ENCODE peak calls at places on chromosomes 6 and 20, in eight cellular contexts. N, B, G, P, S, A, L and X are unnamed samples.

GRCh38 chr6:3534599-3534998 is 77.7 kb upstream of the SLC22A23 start:
- DNase-seq in N (no peak), B (peak), G (no peak), P (no peak), S (peak), A (no peak), L (no peak), X (no peak)

GRCh38 chr6:162074641-162075040 is 652.9 kb downstream of the PRKN start:
- DNase-seq in N (no peak), B (no peak), G (no peak), P (no peak), S (no peak), A (no peak), L (no peak), X (no peak)

GRCh38 chr6:14074723-14075503 is 42.7 kb upstream of the CD83 start:
- DNase-seq in N (no peak), B (peak), G (no peak), P (peak), S (peak), A (no peak), L (peak), X (no peak)

GRCh38 chr20:32637311-32637710 is 36.4 kb downstream of the C20orf203 start:
- DNase-seq in N (no peak), B (no peak), G (no peak), P (no peak), S (no peak), A (no peak), L (no peak), X (no peak)

GRCh38 chr6:82589509-82590206 is 226.0 kb downstream of the TPBG start:
- DNase-seq in N (peak), B (peak), G (no peak), P (peak), S (peak), A (peak), L (peak), X (no peak)

GRCh38 chr20:44247676-44248419 is 740 bp downstream of the GDAP1L1 start:
- DNase-seq in N (no peak), B (peak), G (peak), P (peak), S (peak), A (peak), L (peak), X (peak)

GRCh38 chr6:138498575-138499302 is 555 bp downstream of the NHSL1 start:
- DNase-seq in N (no peak), B (no peak), G (no peak), P (no peak), S (no peak), A (no peak), L (no peak), X (no peak)

GRCh38 chr6:102114402-102114801 is 720.9 kb downstream of the GRIK2 start:
- DNase-seq in N (no peak), B (no peak), G (no peak), P (peak), S (no peak), A (no peak), L (no peak), X (no peak)

GRCh38 chr6:53347921-53348435 is 772 bp downstream of the ELOVL5 start:
- DNase-seq in N (peak), B (peak), G (no peak), P (peak), S (peak), A (peak), L (peak), X (peak)

GRCh38 chr20:61185841-61186601 is 66.0 kb upstream of the CDH4 start:
- DNase-seq in N (no peak), B (peak), G (no peak), P (no peak), S (peak), A (no peak), L (peak), X (no peak)

GRCh38 chr6:4460595-4461475 is 315.4 kb upstream of the CDYL start:
- DNase-seq in N (no peak), B (peak), G (no peak), P (no peak), S (peak), A (peak), L (no peak), X (no peak)

GRCh38 chr6:154169193-154169847 is 130.3 kb downstream of the OPRM1 start:
- DNase-seq in N (no peak), B (no peak), G (peak), P (no peak), S (no peak), A (no peak), L (no peak), X (no peak)

GRCh38 chr6:34791164-34791841 is 580 bp upstream of the BLTP3A start:
- DNase-seq in N (peak), B (peak), G (peak), P (peak), S (peak), A (peak), L (no peak), X (peak)

GRCh38 chr20:15146948-15147347 is 809.5 kb upstream of the FLRT3 start:
- DNase-seq in N (peak), B (no peak), G (no peak), P (no peak), S (no peak), A (no peak), L (no peak), X (no peak)

GRCh38 chr20:62505337-62506045 is 29.7 kb upstream of the GATA5 start:
- DNase-seq in N (no peak), B (no peak), G (no peak), P (no peak), S (no peak), A (no peak), L (no peak), X (no peak)

GRCh38 chr6:70864404-70864803 is 92.5 kb downstream of the B3GAT2 start:
- DNase-seq in N (no peak), B (no peak), G (no peak), P (no peak), S (no peak), A (no peak), L (no peak), X (no peak)

GRCh38 chr6:93282521-93283031 is 136.8 kb downstream of the EPHA7 start:
- DNase-seq in N (no peak), B (no peak), G (no peak), P (no peak), S (no peak), A (no peak), L (no peak), X (no peak)

GRCh38 chr20:37394543-37395410 is 48.8 kb downstream of the SRC start:
- DNase-seq in N (peak), B (peak), G (no peak), P (no peak), S (no peak), A (no peak), L (no peak), X (no peak)

GRCh38 chr20:12482661-12483060 is 526.1 kb upstream of the SPTLC3 start:
- DNase-seq in N (no peak), B (no peak), G (no peak), P (no peak), S (peak), A (no peak), L (no peak), X (no peak)

GRCh38 chr6:36729169-36729549 is 31.5 kb downstream of the RAB44 start:
- DNase-seq in N (no peak), B (peak), G (no peak), P (no peak), S (peak), A (no peak), L (no peak), X (no peak)

GRCh38 chr6:586553-586952 is 70.3 kb downstream of the HUS1B start:
- DNase-seq in N (no peak), B (no peak), G (no peak), P (no peak), S (no peak), A (no peak), L (no peak), X (no peak)

GRCh38 chr20:41704896-41705295 is 86.7 kb upstream of the CHD6 start:
- DNase-seq in N (no peak), B (no peak), G (no peak), P (no peak), S (no peak), A (no peak), L (no peak), X (no peak)

GRCh38 chr6:52253494-52253893 is 9.2 kb upstream of the IL17F start:
- DNase-seq in N (no peak), B (peak), G (no peak), P (no peak), S (peak), A (no peak), L (no peak), X (no peak)

GRCh38 chr6:103183831-103184411 is 1675.8 kb downstream of the HACE1 start:
- DNase-seq in N (no peak), B (no peak), G (no peak), P (no peak), S (no peak), A (no peak), L (no peak), X (no peak)